ENCODE peak calls at places on chromosome 14, in seven cellular contexts. I is MCF 10A, U is progenitor cell of endocrine pancreas, V is fibroblast of mammary gland, H is endothelial cell, Z is cardiac muscle cell, Q is type B pancreatic cell. C is an unnamed sample.

GRCh38 chr14:88079624-88080023 is 74.7 kb downstream of the GPR65 start:
- DNase-seq in I (no peak), H (no peak), Q (no peak), U (no peak), Z (no peak), V (no peak), C (no peak)

GRCh38 chr14:74620497-74620921 is 8.5 kb upstream of the LTBP2 start:
- DNase-seq in Q (no peak), V (peak; percentile 97), H (no peak), Z (no peak), U (no peak), I (peak; percentile 98), C (peak; percentile 58)

GRCh38 chr14:102777711-102778615 is 714 bp downstream of the TRAF3 start:
- DNase-seq in H (peak; percentile 17), I (no peak), Q (no peak), U (no peak), Z (peak; percentile 36), V (peak; percentile 44), C (peak; percentile 26)

GRCh38 chr14:75279739-75280447 is 1.3 kb downstream of the FOS start:
- DNase-seq in U (no peak), I (no peak), V (no peak), Q (no peak), Z (no peak), H (no peak), C (peak; percentile 35)

GRCh38 chr14:53896773-53897172 is 59.9 kb downstream of the BMP4 start:
- DNase-seq in U (no peak), V (peak; percentile 76), H (no peak), Z (no peak), I (no peak), Q (no peak), C (no peak)

GRCh38 chr14:35438910-35439713 is 34.6 kb upstream of the NFKBIA start:
- DNase-seq in I (peak; percentile 20), H (no peak), Q (no peak), Z (no peak), U (no peak), V (peak; percentile 17), C (no peak)

GRCh38 chr14:87690076-87690661 is 302.8 kb downstream of the GALC start:
- DNase-seq in H (no peak), I (no peak), Z (peak; percentile 44), V (no peak), Q (no peak), U (no peak), C (no peak)

GRCh38 chr14:102481791-102482238 is 27.8 kb downstream of the ANKRD9 start:
- DNase-seq in U (no peak), Z (no peak), H (no peak), Q (no peak), V (peak; percentile 51), I (peak; percentile 55), C (peak; percentile 46)

GRCh38 chr14:81447018-81447770 is 47.1 kb upstream of the STON2 start:
- DNase-seq in V (peak; percentile 62), I (no peak), U (no peak), Z (no peak), Q (no peak), H (no peak), C (no peak)

GRCh38 chr14:80942158-80942738 is 710 bp upstream of the CEP128 start:
- DNase-seq in I (no peak), Q (no peak), H (no peak), V (no peak), Z (no peak), U (no peak), C (peak; percentile 2)

GRCh38 chr14:36450550-36450949 is 69.5 kb downstream of the NKX2-1 start:
- DNase-seq in U (no peak), I (peak; percentile 2), Q (no peak), Z (no peak), H (no peak), V (peak; percentile 0), C (no peak)

GRCh38 chr14:64137657-64138290 is 156.4 kb downstream of the ESR2 start:
- DNase-seq in H (no peak), V (peak; percentile 25), Z (peak; percentile 35), U (no peak), I (no peak), Q (no peak), C (no peak)
- TF ChIP-seq CTCF in H (no peak), V (peak; percentile 26), Z (peak; percentile 31), U (no peak), I (no peak), Q (peak; percentile 29), C (no peak)

DNA sequence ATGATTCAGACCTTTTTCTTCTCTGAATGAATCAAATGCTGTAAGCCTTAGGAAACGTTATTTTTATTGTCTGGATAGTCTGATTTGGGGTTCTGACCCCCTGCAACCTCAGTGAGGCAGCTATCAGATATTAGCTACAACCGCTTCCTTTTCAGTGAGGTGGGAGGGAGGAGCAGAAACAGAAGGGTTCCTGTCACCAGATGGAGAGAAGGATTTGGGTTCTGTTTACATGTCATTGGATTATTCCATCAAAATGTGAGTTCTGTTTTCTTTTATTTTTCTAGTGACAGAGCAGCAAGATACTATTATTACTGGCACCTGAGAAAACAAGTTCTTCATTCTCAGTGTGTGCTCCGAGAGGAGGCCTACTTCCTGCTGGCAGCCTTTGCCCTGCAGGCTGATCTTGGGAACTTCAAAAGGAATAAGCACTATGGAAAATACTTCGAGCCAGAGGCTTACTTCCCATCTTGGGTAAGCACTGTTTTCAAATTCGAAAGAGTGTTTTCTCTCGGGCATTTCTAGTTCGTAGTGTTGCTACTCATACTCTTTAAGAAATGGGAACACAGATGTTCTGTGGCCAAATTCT is 52.8 kb downstream of the FRMD6 start:
- DNase-seq in I (no peak), H (peak; percentile 6), Q (no peak), V (no peak), Z (no peak), U (no peak), C (no peak)
- TF ChIP-seq CTCF in I (no peak), H (no peak), Q (no peak), V (no peak), Z (no peak), U (no peak), C (no peak)

DNA sequence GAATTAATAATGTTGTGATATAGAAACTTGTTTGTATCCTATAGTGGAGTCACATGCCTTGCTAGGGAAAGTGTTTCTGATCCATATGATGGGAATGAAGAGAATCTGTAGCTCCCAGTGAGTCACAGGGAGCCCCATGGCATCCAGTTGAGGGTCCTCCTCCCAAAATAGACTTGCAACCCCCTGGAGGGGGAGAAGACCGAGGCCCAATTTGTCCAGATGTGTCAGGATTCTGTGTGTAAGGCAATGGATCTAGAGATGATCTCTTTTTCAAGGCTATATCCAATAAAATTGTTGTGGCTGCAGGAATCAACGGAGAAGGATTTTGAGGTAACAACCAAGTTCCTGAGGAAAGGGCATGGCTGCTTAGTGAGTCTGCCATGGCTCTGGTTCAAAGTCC is 121.8 kb downstream of the BCL11B start:
- DNase-seq in H (no peak), Q (peak; percentile 22), V (no peak), U (no peak), I (no peak), Z (no peak), C (no peak)
- TF ChIP-seq CTCF in H (no peak), Q (no peak), V (no peak), U (no peak), I (no peak), Z (no peak), C (no peak)

GRCh38 chr14:66662374-66662773 is 154.4 kb downstream of the GPHN start:
- DNase-seq in I (peak; percentile 8), Z (no peak), H (peak; percentile 20), Q (no peak), U (no peak), V (peak; percentile 32), C (peak; percentile 39)
- TF ChIP-seq CTCF in I (no peak), Z (peak; percentile 62), H (peak; percentile 33), Q (peak; percentile 57), U (peak; percentile 48), V (peak; percentile 56), C (peak; percentile 45)

DNA sequence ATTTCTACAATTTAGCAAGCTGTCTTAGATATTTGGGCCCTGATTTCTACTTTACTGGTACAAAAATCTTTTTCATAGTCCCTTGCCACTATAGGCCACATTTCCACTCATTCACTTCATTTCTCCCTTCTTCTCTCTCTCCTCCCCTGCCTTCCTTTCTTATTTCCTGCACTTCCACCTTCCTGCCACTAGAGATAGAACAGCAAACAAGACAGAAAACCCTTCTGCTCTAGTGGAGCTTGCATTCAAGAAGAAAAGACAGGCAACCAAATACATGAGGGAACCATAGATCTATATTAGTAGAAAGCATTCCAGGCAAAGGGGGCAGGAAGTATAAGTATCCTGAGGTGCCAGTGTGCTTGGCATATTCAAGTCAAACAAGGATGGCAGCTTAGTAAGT is 623.5 kb downstream of the FLRT2 start:
- DNase-seq in I (peak; percentile 12), Z (no peak), U (no peak), H (no peak), Q (no peak), V (no peak), C (no peak)
- TF ChIP-seq CTCF in I (no peak), Z (no peak), U (peak; percentile 41), H (peak; percentile 43), Q (peak; percentile 60), V (no peak), C (no peak)

DNA sequence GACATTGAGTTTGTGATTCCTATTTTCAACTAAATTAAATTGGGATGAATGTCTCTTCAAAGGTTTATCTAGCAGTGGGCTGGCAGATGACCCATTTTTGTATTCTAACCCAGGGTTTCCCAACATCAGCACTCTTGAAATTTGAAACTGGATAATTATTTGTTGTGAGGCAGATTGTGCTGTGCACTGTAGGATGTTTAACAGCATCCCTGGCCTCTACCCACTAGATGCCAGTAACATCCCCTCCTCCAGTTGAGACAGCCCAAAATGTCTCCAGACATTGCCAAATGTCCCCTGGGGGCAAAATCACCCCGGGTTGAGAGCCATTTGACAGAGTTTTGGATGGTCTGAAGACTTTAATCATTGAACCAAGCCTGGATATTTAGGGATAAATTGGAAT is 11.1 kb downstream of the DAAM1 start:
- DNase-seq in Q (no peak), I (no peak), U (no peak), H (no peak), V (no peak), Z (no peak), C (no peak)
- TF ChIP-seq CTCF in Q (peak; percentile 9), I (no peak), U (peak; percentile 2), H (no peak), V (no peak), Z (no peak), C (no peak)

GRCh38 chr14:40413146-40413545 is 980.9 kb upstream of the FBXO33 start:
- DNase-seq in I (no peak), V (no peak), H (no peak), U (no peak), Q (no peak), Z (no peak), C (no peak)

DNA sequence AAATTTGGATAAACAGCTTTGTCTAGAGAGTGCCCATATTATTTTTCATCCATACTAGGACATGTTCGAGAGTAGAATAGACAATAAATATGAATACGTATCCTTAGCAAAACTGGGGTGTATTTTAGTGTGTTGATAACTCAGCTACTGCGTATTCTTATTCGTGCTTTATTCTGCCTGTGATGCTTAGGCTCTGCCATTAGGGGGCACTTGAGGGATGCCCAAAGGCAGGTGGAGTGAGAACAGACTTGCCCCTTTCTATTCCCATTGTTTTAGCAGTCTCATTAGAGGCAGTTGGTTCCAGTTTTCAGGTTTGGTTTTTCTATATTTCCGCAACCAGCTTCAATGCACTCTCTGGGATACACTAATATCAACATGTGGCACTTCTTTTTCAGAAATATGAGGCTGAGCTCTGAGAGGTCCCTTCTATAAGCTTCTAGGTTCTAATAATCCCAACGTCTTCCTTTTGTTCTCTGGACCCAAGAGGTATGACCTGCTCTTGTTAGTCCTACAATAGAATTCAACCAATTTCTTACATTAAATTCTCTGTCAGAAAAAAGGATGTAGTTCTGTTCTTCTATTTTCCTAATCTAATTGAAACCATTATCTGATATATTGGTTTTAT is 985.7 kb upstream of the FBXO33 start:
- DNase-seq in Z (peak; percentile 65), I (peak; percentile 61), Q (no peak), H (peak; percentile 67), V (peak; percentile 3), U (peak; percentile 22), C (no peak)
- TF ChIP-seq CTCF in Z (peak; percentile 40), I (peak; percentile 59), Q (peak; percentile 83), H (peak; percentile 87), V (peak; percentile 43), U (peak; percentile 88), C (no peak)

C was measured in Calu3.